ENCODE peak calls at places on chromosomes 1 and 21, in ten cellular contexts. One of them, this sample, is unnamed.

GRCh38 chr1:21763694-21764419 is 19.1 kb downstream of the USP48 start:
- DNase-seq in H9: no peak
- DNase-seq in ascending aorta: no peak
- DNase-seq in omental fat pad: no peak
- DNase-seq in mucosa of gallbladder: no peak
- DNase-seq in COLO829: no peak
- DNase-seq in NCI-H1417 treated with DMSO at 0.1 percent for 48 hours: no peak
- DNase-seq in stimulated activated CD4-positive, alpha-beta T cell treated with anti-CD3 and anti-CD28 coated beads, TNF-alpha, amount 100 ng/mL, for 1 hour: no peak
- DNase-seq in Ammon's horn: no peak
- DNase-seq in Kasumi-1: no peak
- DNase-seq in this sample: no peak

GRCh38 chr1:51044834-51045233 is 57.2 kb upstream of the C1orf185 start:
- DNase-seq in H9: no peak
- DNase-seq in ascending aorta: no peak
- DNase-seq in omental fat pad: no peak
- DNase-seq in mucosa of gallbladder: no peak
- DNase-seq in COLO829: no peak
- DNase-seq in NCI-H1417 treated with DMSO at 0.1 percent for 48 hours: no peak
- DNase-seq in stimulated activated CD4-positive, alpha-beta T cell treated with anti-CD3 and anti-CD28 coated beads, TNF-alpha, amount 100 ng/mL, for 1 hour: no peak
- DNase-seq in Ammon's horn: no peak
- DNase-seq in Kasumi-1: no peak
- DNase-seq in this sample: no peak

GRCh38 chr21:32182449-32182848 is 96.4 kb downstream of the MIS18A start:
- DNase-seq in H9: no peak
- DNase-seq in ascending aorta: no peak
- DNase-seq in omental fat pad: no peak
- DNase-seq in mucosa of gallbladder: no peak
- DNase-seq in COLO829: no peak
- DNase-seq in NCI-H1417 treated with DMSO at 0.1 percent for 48 hours: no peak
- DNase-seq in stimulated activated CD4-positive, alpha-beta T cell treated with anti-CD3 and anti-CD28 coated beads, TNF-alpha, amount 100 ng/mL, for 1 hour: no peak
- DNase-seq in Ammon's horn: no peak
- DNase-seq in Kasumi-1: no peak
- DNase-seq in this sample: no peak

GRCh38 chr1:153647375-153647714 is 11.2 kb upstream of the SNAPIN start:
- DNase-seq in H9: peak; percentile 58
- DNase-seq in ascending aorta: no peak
- DNase-seq in omental fat pad: no peak
- DNase-seq in mucosa of gallbladder: no peak
- DNase-seq in COLO829: peak; percentile 72
- DNase-seq in NCI-H1417 treated with DMSO at 0.1 percent for 48 hours: no peak
- DNase-seq in stimulated activated CD4-positive, alpha-beta T cell treated with anti-CD3 and anti-CD28 coated beads, TNF-alpha, amount 100 ng/mL, for 1 hour: no peak
- DNase-seq in Ammon's horn: no peak
- DNase-seq in Kasumi-1: no peak
- DNase-seq in this sample: no peak

GRCh38 chr1:226123591-226124471 is 61.3 kb downstream of the H3-3A start:
- DNase-seq in H9: no peak
- DNase-seq in ascending aorta: no peak
- DNase-seq in omental fat pad: no peak
- DNase-seq in mucosa of gallbladder: peak; percentile 79
- DNase-seq in COLO829: no peak
- DNase-seq in NCI-H1417 treated with DMSO at 0.1 percent for 48 hours: no peak
- DNase-seq in stimulated activated CD4-positive, alpha-beta T cell treated with anti-CD3 and anti-CD28 coated beads, TNF-alpha, amount 100 ng/mL, for 1 hour: no peak
- DNase-seq in Ammon's horn: no peak
- DNase-seq in Kasumi-1: no peak
- DNase-seq in this sample: no peak

GRCh38 chr1:11838349-11839272 is 9.0 kb downstream of the NPPA start:
- DNase-seq in H9: peak; percentile 83
- DNase-seq in ascending aorta: no peak
- DNase-seq in omental fat pad: peak; percentile 46
- DNase-seq in mucosa of gallbladder: peak; percentile 69
- DNase-seq in COLO829: peak; percentile 81
- DNase-seq in NCI-H1417 treated with DMSO at 0.1 percent for 48 hours: no peak
- DNase-seq in stimulated activated CD4-positive, alpha-beta T cell treated with anti-CD3 and anti-CD28 coated beads, TNF-alpha, amount 100 ng/mL, for 1 hour: peak; percentile 26
- DNase-seq in Ammon's horn: peak; percentile 86
- DNase-seq in Kasumi-1: peak; percentile 64
- DNase-seq in this sample: peak; percentile 55

GRCh38 chr1:11806307-11806936 is 431 bp downstream of the CLCN6 start:
- DNase-seq in H9: no peak
- DNase-seq in ascending aorta: no peak
- DNase-seq in omental fat pad: no peak
- DNase-seq in mucosa of gallbladder: no peak
- DNase-seq in COLO829: peak; percentile 50
- DNase-seq in NCI-H1417 treated with DMSO at 0.1 percent for 48 hours: no peak
- DNase-seq in stimulated activated CD4-positive, alpha-beta T cell treated with anti-CD3 and anti-CD28 coated beads, TNF-alpha, amount 100 ng/mL, for 1 hour: peak; percentile 25
- DNase-seq in Ammon's horn: peak; percentile 48
- DNase-seq in Kasumi-1: peak; percentile 55
- DNase-seq in this sample: no peak

GRCh38 chr1:51558375-51558924 is 39.4 kb upstream of the EPS15 start:
- DNase-seq in H9: peak; percentile 37
- DNase-seq in ascending aorta: no peak
- DNase-seq in omental fat pad: no peak
- DNase-seq in mucosa of gallbladder: no peak
- DNase-seq in COLO829: no peak
- DNase-seq in NCI-H1417 treated with DMSO at 0.1 percent for 48 hours: no peak
- DNase-seq in stimulated activated CD4-positive, alpha-beta T cell treated with anti-CD3 and anti-CD28 coated beads, TNF-alpha, amount 100 ng/mL, for 1 hour: no peak
- DNase-seq in Ammon's horn: no peak
- DNase-seq in Kasumi-1: no peak
- DNase-seq in this sample: no peak

GRCh38 chr1:36367067-36367466 is 18.7 kb downstream of the STK40 start:
- DNase-seq in H9: no peak
- DNase-seq in ascending aorta: no peak
- DNase-seq in omental fat pad: no peak
- DNase-seq in mucosa of gallbladder: no peak
- DNase-seq in COLO829: no peak
- DNase-seq in NCI-H1417 treated with DMSO at 0.1 percent for 48 hours: no peak
- DNase-seq in stimulated activated CD4-positive, alpha-beta T cell treated with anti-CD3 and anti-CD28 coated beads, TNF-alpha, amount 100 ng/mL, for 1 hour: no peak
- DNase-seq in Ammon's horn: no peak
- DNase-seq in Kasumi-1: no peak
- DNase-seq in this sample: no peak

GRCh38 chr1:27098447-27099153 is 56.3 kb downstream of the SLC9A1 start:
- DNase-seq in H9: no peak
- DNase-seq in ascending aorta: no peak
- DNase-seq in omental fat pad: no peak
- DNase-seq in mucosa of gallbladder: no peak
- DNase-seq in COLO829: no peak
- DNase-seq in NCI-H1417 treated with DMSO at 0.1 percent for 48 hours: no peak
- DNase-seq in stimulated activated CD4-positive, alpha-beta T cell treated with anti-CD3 and anti-CD28 coated beads, TNF-alpha, amount 100 ng/mL, for 1 hour: no peak
- DNase-seq in Ammon's horn: no peak
- DNase-seq in Kasumi-1: no peak
- DNase-seq in this sample: no peak

GRCh38 chr1:3028531-3029282 is 7.4 kb downstream of the ACTRT2 start:
- DNase-seq in H9: peak; percentile 5
- DNase-seq in ascending aorta: no peak
- DNase-seq in omental fat pad: no peak
- DNase-seq in mucosa of gallbladder: no peak
- DNase-seq in COLO829: no peak
- DNase-seq in NCI-H1417 treated with DMSO at 0.1 percent for 48 hours: no peak
- DNase-seq in stimulated activated CD4-positive, alpha-beta T cell treated with anti-CD3 and anti-CD28 coated beads, TNF-alpha, amount 100 ng/mL, for 1 hour: no peak
- DNase-seq in Ammon's horn: no peak
- DNase-seq in Kasumi-1: no peak
- DNase-seq in this sample: no peak

GRCh38 chr1:201488817-201489581 is 17.9 kb downstream of the CSRP1 start:
- DNase-seq in H9: no peak
- DNase-seq in ascending aorta: peak; percentile 31
- DNase-seq in omental fat pad: no peak
- DNase-seq in mucosa of gallbladder: peak; percentile 74
- DNase-seq in COLO829: peak; percentile 92
- DNase-seq in NCI-H1417 treated with DMSO at 0.1 percent for 48 hours: no peak
- DNase-seq in stimulated activated CD4-positive, alpha-beta T cell treated with anti-CD3 and anti-CD28 coated beads, TNF-alpha, amount 100 ng/mL, for 1 hour: no peak
- DNase-seq in Ammon's horn: peak; percentile 41
- DNase-seq in Kasumi-1: no peak
- DNase-seq in this sample: no peak

GRCh38 chr1:35935436-35935835 is 4.5 kb downstream of the AGO3 start:
- DNase-seq in H9: no peak
- DNase-seq in ascending aorta: no peak
- DNase-seq in omental fat pad: no peak
- DNase-seq in mucosa of gallbladder: no peak
- DNase-seq in COLO829: no peak
- DNase-seq in NCI-H1417 treated with DMSO at 0.1 percent for 48 hours: no peak
- DNase-seq in stimulated activated CD4-positive, alpha-beta T cell treated with anti-CD3 and anti-CD28 coated beads, TNF-alpha, amount 100 ng/mL, for 1 hour: no peak
- DNase-seq in Ammon's horn: no peak
- DNase-seq in Kasumi-1: no peak
- DNase-seq in this sample: no peak